ENCODE peak calls at places on chromosomes 13 and 19, in ten cellular contexts. F is SK-N-SH, K is heart right ventricle, E is left lung, Z is pancreas, R is uterus, O is stomach, X is colonic mucosa, W is brain microvascular endothelial cell, V is thyroid gland. P is an unnamed sample.

GRCh38 chr13:103876571-103876970 is 810.4 kb upstream of the SLC10A2 start:
- DNase-seq in E (no peak), R (no peak), X (no peak), K (no peak), W (no peak), Z (no peak), F (no peak), V (no peak), O (no peak), P (no peak)

GRCh38 chr13:95155504-95155903 is 145.7 kb downstream of the ABCC4 start:
- DNase-seq in O (no peak), F (no peak), W (no peak), R (no peak), E (no peak), K (no peak), Z (no peak), X (no peak), V (no peak), P (no peak)

GRCh38 chr13:20610006-20610405 is 43.0 kb downstream of the IFT88 start:
- DNase-seq in E (no peak), F (no peak), Z (no peak), O (no peak), K (no peak), R (no peak), X (no peak), V (peak), W (peak), P (no peak)

GRCh38 chr13:113413898-113414282 is 39.4 kb downstream of the ADPRHL1 start:
- DNase-seq in W (no peak), X (peak), V (no peak), K (no peak), F (no peak), R (no peak), O (peak), E (no peak), Z (no peak), P (peak)

GRCh38 chr13:32903720-32904119 is 112.5 kb upstream of the KL start:
- DNase-seq in Z (no peak), O (no peak), F (no peak), W (peak), V (no peak), K (no peak), X (no peak), R (no peak), E (no peak), P (no peak)

GRCh38 chr19:40407714-40408600 is 5.2 kb downstream of the PRX start:
- DNase-seq in Z (no peak), W (no peak), X (no peak), F (no peak), K (no peak), E (no peak), R (no peak), V (no peak), O (no peak), P (no peak)

GRCh38 chr13:24135674-24136300 is 24.7 kb upstream of the SPATA13 start:
- DNase-seq in W (peak), O (no peak), R (no peak), E (no peak), F (no peak), V (no peak), X (no peak), Z (no peak), K (no peak), P (no peak)

GRCh38 chr13:35512271-35512920 is 35.9 kb upstream of the MAB21L1 start:
- DNase-seq in W (peak), K (no peak), E (no peak), O (no peak), F (no peak), Z (no peak), V (no peak), X (no peak), R (peak), P (no peak)

GRCh38 chr13:76462003-76462402 is 424.2 kb downstream of the KCTD12 start:
- DNase-seq in R (no peak), W (no peak), Z (no peak), X (no peak), E (no peak), F (no peak), K (no peak), O (no peak), V (no peak), P (no peak)

GRCh38 chr19:41377977-41378707 is 1.8 kb downstream of the TMEM91 start:
- DNase-seq in Z (no peak), O (no peak), R (peak), V (no peak), W (no peak), K (no peak), E (no peak), X (no peak), F (peak), P (no peak)

GRCh38 chr13:35851238-35851814 is 279.9 kb downstream of the DCLK1 start:
- DNase-seq in W (no peak), Z (no peak), E (no peak), O (no peak), V (no peak), K (no peak), X (no peak), R (no peak), F (no peak), P (no peak)

GRCh38 chr13:113122571-113123225 is at the start of gene F10:
- DNase-seq in F (peak), K (peak), O (peak), E (peak), R (peak), W (peak), Z (peak), V (no peak), X (peak), P (peak)

GRCh38 chr19:29561601-29562000 is 35.8 kb downstream of the VSTM2B start:
- DNase-seq in F (no peak), V (no peak), W (no peak), K (no peak), R (no peak), X (no peak), Z (no peak), E (no peak), O (no peak), P (no peak)

GRCh38 chr13:79680485-79680884 is 199.5 kb downstream of the NDFIP2 start:
- DNase-seq in Z (no peak), F (peak), V (no peak), K (no peak), E (no peak), X (no peak), O (no peak), W (no peak), R (no peak), P (no peak)

GRCh38 chr13:79679334-79679733 is 198.4 kb downstream of the NDFIP2 start:
- DNase-seq in E (peak), V (peak), X (peak), F (peak), O (peak), K (peak), W (peak), Z (peak), R (peak), P (peak)

GRCh38 chr13:79684426-79684825 is 203.5 kb downstream of the NDFIP2 start:
- DNase-seq in X (no peak), E (no peak), W (no peak), R (no peak), Z (no peak), O (no peak), V (no peak), K (no peak), F (no peak), P (no peak)

GRCh38 chr13:79681069-79681468 is 200.1 kb downstream of the NDFIP2 start:
- DNase-seq in V (no peak), Z (no peak), X (no peak), F (no peak), W (no peak), O (no peak), E (no peak), K (no peak), R (no peak), P (no peak)

GRCh38 chr13:79682164-79682563 is 201.2 kb downstream of the NDFIP2 start:
- DNase-seq in V (no peak), Z (no peak), F (no peak), R (no peak), X (no peak), E (no peak), O (no peak), W (no peak), K (no peak), P (no peak)
- H3K27ac ChIP-seq in V (no peak), Z (no peak), F (no peak), R (no peak), X (no peak), E (no peak), O (no peak), W (no peak), K (no peak), P (no peak)

GRCh38 chr13:99656843-99657506 is 155.7 kb downstream of the TM9SF2 start:
- DNase-seq in K (no peak), X (peak), F (no peak), R (no peak), E (no peak), O (no peak), V (no peak), Z (no peak), W (no peak), P (no peak)

GRCh38 chr13:99659234-99659633 is 158.0 kb downstream of the TM9SF2 start:
- DNase-seq in V (no peak), O (no peak), E (no peak), R (no peak), F (no peak), X (peak), W (no peak), Z (no peak), K (no peak), P (no peak)

GRCh38 chr13:99660101-99660500 is 158.8 kb downstream of the TM9SF2 start:
- DNase-seq in E (no peak), V (no peak), X (no peak), W (no peak), F (no peak), Z (no peak), O (no peak), R (no peak), K (no peak), P (no peak)

GRCh38 chr13:99657848-99658265 is 156.6 kb downstream of the TM9SF2 start:
- DNase-seq in X (peak), W (peak), K (peak), F (peak), V (peak), E (no peak), Z (no peak), O (peak), R (peak), P (peak)

GRCh38 chr13:99658266-99658991 is 157.2 kb downstream of the TM9SF2 start:
- DNase-seq in Z (peak), E (peak), R (peak), X (peak), K (peak), W (peak), V (peak), F (peak), O (peak), P (peak)
- TF ChIP-seq CTCF in Z (no peak), E (peak), R (peak), X (no peak), K (peak), W (peak), V (no peak), F (peak), O (no peak), P (peak)

GRCh38 chr19:1849132-1849474 is 820 bp upstream of the REXO1 start:
- DNase-seq in V (no peak), F (no peak), K (no peak), R (no peak), O (no peak), Z (no peak), E (no peak), W (no peak), X (no peak), P (no peak)
- H3K4me3 ChIP-seq in V (no peak), F (no peak), K (no peak), R (no peak), O (no peak), Z (no peak), E (no peak), W (no peak), X (no peak), P (no peak)

GRCh38 chr13:39596685-39597084 is 6.3 kb downstream of the LHFPL6 start:
- DNase-seq in R (no peak), E (no peak), F (no peak), O (no peak), K (no peak), V (no peak), W (no peak), Z (no peak), X (no peak), P (no peak)
- H3K27ac ChIP-seq in R (no peak), E (no peak), F (no peak), O (no peak), K (no peak), V (no peak), W (no peak), Z (no peak), X (no peak), P (peak)

DNA sequence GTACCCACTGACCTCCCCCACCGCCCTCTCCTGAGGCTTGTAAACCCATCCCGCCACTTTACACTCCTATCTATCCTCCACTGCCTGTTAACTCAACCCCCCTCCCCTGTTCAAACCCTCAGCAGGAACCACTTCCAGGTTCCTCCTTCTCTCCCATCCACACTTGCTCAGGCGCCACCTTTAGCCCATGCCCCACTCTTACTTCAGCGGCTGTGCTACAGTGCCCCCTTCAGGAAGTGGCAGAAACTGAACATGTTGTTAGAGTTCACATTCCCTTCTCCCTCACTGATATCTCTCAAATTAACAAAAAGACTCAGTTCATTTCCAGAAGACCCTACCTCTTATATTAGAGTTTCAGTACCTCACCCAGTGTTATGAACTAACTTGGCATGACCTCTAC is 49.4 kb downstream of the ZNF91 start:
- DNase-seq in F (no peak), E (no peak), R (no peak), O (no peak), Z (no peak), K (no peak), V (no peak), W (no peak), X (no peak), P (no peak)
- TF ChIP-seq CTCF in F (no peak), E (no peak), R (no peak), O (no peak), Z (no peak), K (no peak), V (no peak), W (no peak), X (no peak), P (no peak)

P was measured in left ventricle myocardium inferior.